ENCODE peak calls at places on chromosomes 16 and 17, in four cellular contexts. One of them, this sample, is unnamed.

GRCh38 chr17:58329808-58330543 is 1.4 kb upstream of the TSPOAP1 start:
- DNase-seq in HCT116: no peak
- DNase-seq in K562: peak
- DNase-seq in HepG2: no peak
- DNase-seq in this sample: peak

GRCh38 chr16:74999208-74999682 is 421 bp downstream of the ZNRF1 start:
- DNase-seq in HCT116: no peak
- DNase-seq in K562: peak
- DNase-seq in HepG2: no peak
- DNase-seq in this sample: no peak

GRCh38 chr17:8312726-8313600 is 2.9 kb downstream of the ARHGEF15 start:
- DNase-seq in HCT116: no peak
- DNase-seq in K562: no peak
- DNase-seq in HepG2: no peak
- DNase-seq in this sample: no peak

GRCh38 chr16:51184702-51185433 is 33.8 kb upstream of the SALL1 start:
- DNase-seq in HCT116: no peak
- DNase-seq in K562: no peak
- DNase-seq in HepG2: no peak
- DNase-seq in this sample: no peak

GRCh38 chr16:67389911-67390815 is 3.1 kb downstream of the TPPP3 start:
- DNase-seq in HCT116: no peak
- DNase-seq in K562: no peak
- DNase-seq in HepG2: no peak
- DNase-seq in this sample: no peak

GRCh38 chr16:86635926-86636325 is 57.6 kb downstream of the FOXL1 start:
- DNase-seq in HCT116: no peak
- DNase-seq in K562: no peak
- DNase-seq in HepG2: no peak
- DNase-seq in this sample: no peak

GRCh38 chr17:21295036-21295952 is 10.8 kb downstream of the MAP2K3 start:
- DNase-seq in HCT116: no peak
- DNase-seq in K562: peak
- DNase-seq in HepG2: no peak
- DNase-seq in this sample: no peak

GRCh38 chr17:35287286-35287811 is 44.5 kb downstream of the SLFN5 start:
- DNase-seq in HCT116: no peak
- DNase-seq in K562: no peak
- DNase-seq in HepG2: no peak
- DNase-seq in this sample: peak

GRCh38 chr17:17352836-17353624 is 49.9 kb downstream of the NT5M start:
- DNase-seq in HCT116: no peak
- DNase-seq in K562: no peak
- DNase-seq in HepG2: no peak
- DNase-seq in this sample: no peak

GRCh38 chr17:35705705-35706104 is 25.7 kb upstream of the RASL10B start:
- DNase-seq in HCT116: no peak
- DNase-seq in K562: no peak
- DNase-seq in HepG2: peak
- DNase-seq in this sample: no peak

GRCh38 chr17:55690105-55690508 is 32.6 kb downstream of the TMEM100 start:
- DNase-seq in HCT116: no peak
- DNase-seq in K562: no peak
- DNase-seq in HepG2: no peak
- DNase-seq in this sample: no peak

GRCh38 chr17:4899341-4900230 is at the start of gene C17orf107:
- DNase-seq in HCT116: no peak
- DNase-seq in K562: no peak
- DNase-seq in HepG2: no peak
- DNase-seq in this sample: no peak

GRCh38 chr16:13435415-13435814 is 484.5 kb upstream of the ERCC4 start:
- DNase-seq in HCT116: no peak
- DNase-seq in K562: no peak
- DNase-seq in HepG2: no peak
- DNase-seq in this sample: no peak

GRCh38 chr16:58661199-58661830 is 23.3 kb downstream of the SLC38A7 start:
- DNase-seq in HCT116: peak
- DNase-seq in K562: peak
- DNase-seq in HepG2: peak
- DNase-seq in this sample: no peak

GRCh38 chr17:37828313-37829124 is 83.7 kb upstream of the HNF1B start:
- DNase-seq in HCT116: no peak
- DNase-seq in K562: peak
- DNase-seq in HepG2: no peak
- DNase-seq in this sample: no peak

GRCh38 chr16:20410153-20410723 is 904 bp downstream of the ACSM5 start:
- DNase-seq in HCT116: no peak
- DNase-seq in K562: no peak
- DNase-seq in HepG2: no peak
- DNase-seq in this sample: no peak

DNA sequence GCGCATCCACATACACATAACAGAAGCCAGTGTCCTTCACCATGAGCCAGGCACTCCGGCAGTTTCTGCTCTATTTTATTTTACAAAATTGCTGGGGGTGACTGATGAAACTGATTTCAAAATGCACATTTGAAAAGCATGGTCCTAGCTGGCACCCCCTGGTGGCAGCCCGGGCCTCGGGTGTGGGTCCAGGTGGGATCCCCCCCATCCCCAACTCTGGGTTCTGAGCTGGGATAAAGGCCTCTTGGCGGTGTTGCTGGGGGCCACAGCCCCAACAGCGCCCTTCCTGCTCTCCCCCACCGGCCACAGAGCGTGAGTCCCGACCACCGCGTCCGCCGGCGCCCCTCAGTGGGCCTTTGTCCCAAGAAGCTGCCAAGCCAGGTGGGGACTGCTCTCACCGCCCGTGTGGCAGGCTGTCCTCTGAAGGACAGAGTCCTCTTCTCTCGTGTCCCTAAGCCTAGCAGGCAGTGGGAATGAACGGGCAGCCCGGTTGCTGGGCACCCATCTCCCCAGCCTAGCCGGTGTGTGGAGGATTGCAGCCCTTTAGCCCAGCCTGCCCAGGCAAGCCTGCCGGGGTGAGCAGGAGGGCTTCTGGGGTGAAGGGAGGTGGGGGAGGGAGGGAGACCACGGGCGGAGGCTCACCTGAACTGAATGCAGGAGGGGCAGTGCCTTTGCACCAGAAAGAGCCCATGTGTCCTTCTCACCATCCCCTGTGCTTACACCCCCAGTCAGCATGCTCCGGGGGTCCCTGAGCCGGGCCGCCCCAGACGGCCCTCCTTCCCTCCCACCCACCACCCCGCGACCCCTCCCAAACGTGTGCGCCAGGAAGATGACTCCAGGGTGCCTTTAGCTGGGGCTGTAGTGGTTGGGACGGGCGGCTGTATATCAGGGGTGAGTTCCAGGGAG is 898 bp downstream of the SNAI3 start:
- DNase-seq in HCT116: no peak
- DNase-seq in K562: peak
- DNase-seq in HepG2: no peak
- DNase-seq in this sample: no peak
- TF ChIP-seq SIN3A in HCT116: no peak
- TF ChIP-seq SIN3A in K562: no peak
- TF ChIP-seq SIN3A in HepG2: no peak
- TF ChIP-seq SIN3A in this sample: no peak

GRCh38 chr17:59381716-59382570 is 50.5 kb downstream of the YPEL2 start:
- DNase-seq in HCT116: no peak
- DNase-seq in K562: no peak
- DNase-seq in HepG2: no peak
- DNase-seq in this sample: no peak
- TF ChIP-seq SIN3A in HCT116: no peak
- TF ChIP-seq SIN3A in K562: no peak
- TF ChIP-seq SIN3A in HepG2: no peak
- TF ChIP-seq SIN3A in this sample: no peak

GRCh38 chr16:85187447-85187846 is 75.2 kb upstream of the CIBAR2 start:
- DNase-seq in HCT116: no peak
- DNase-seq in K562: no peak
- DNase-seq in HepG2: no peak
- DNase-seq in this sample: no peak
- TF ChIP-seq SIN3A in HCT116: no peak
- TF ChIP-seq SIN3A in K562: no peak
- TF ChIP-seq SIN3A in HepG2: no peak
- TF ChIP-seq SIN3A in this sample: no peak

GRCh38 chr17:51572115-51572514 is 311.8 kb downstream of the UTP18 start:
- DNase-seq in HCT116: no peak
- DNase-seq in K562: no peak
- DNase-seq in HepG2: no peak
- DNase-seq in this sample: no peak
- TF ChIP-seq SIN3A in HCT116: no peak
- TF ChIP-seq SIN3A in K562: no peak
- TF ChIP-seq SIN3A in HepG2: no peak
- TF ChIP-seq SIN3A in this sample: no peak

DNA sequence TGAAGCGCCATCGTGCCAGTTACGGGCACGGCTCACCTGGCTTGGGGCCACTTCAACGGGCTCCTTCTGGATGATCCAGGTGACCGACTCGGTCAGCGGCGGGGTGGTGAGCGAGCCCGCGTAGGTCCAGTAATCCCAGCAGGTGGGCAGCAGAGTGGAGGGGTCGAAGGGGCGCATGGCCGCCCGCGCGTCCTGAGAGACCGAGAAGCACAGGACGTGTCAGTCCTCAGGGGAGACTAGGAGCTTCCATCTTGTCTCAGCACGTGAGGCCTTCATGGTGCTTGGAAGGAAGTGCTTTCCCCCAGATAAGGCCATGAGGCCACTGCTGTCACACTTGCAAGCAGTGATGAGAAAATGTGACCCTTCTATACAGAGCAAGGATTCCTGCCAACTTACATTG is 22.5 kb upstream of the SLC7A5 start:
- DNase-seq in HCT116: no peak
- DNase-seq in K562: no peak
- DNase-seq in HepG2: no peak
- DNase-seq in this sample: no peak
- TF ChIP-seq SIN3A in HCT116: no peak
- TF ChIP-seq SIN3A in K562: no peak
- TF ChIP-seq SIN3A in HepG2: no peak
- TF ChIP-seq SIN3A in this sample: no peak

GRCh38 chr17:50028207-50029120 is 27.4 kb upstream of the ITGA3 start:
- DNase-seq in HCT116: no peak
- DNase-seq in K562: no peak
- DNase-seq in HepG2: no peak
- DNase-seq in this sample: no peak
- TF ChIP-seq SIN3A in HCT116: no peak
- TF ChIP-seq SIN3A in K562: no peak
- TF ChIP-seq SIN3A in HepG2: no peak
- TF ChIP-seq SIN3A in this sample: no peak

GRCh38 chr17:892958-893357 is 86.6 kb downstream of the NXN start:
- DNase-seq in HCT116: no peak
- DNase-seq in K562: no peak
- DNase-seq in HepG2: no peak
- DNase-seq in this sample: no peak

GRCh38 chr17:883586-883962 is 96.0 kb downstream of the NXN start:
- DNase-seq in HCT116: no peak
- DNase-seq in K562: peak
- DNase-seq in HepG2: peak
- DNase-seq in this sample: no peak

GRCh38 chr17:885971-886571 is 93.5 kb downstream of the NXN start:
- DNase-seq in HCT116: no peak
- DNase-seq in K562: no peak
- DNase-seq in HepG2: no peak
- DNase-seq in this sample: no peak

GRCh38 chr17:887842-888214 is 91.7 kb downstream of the NXN start:
- DNase-seq in HCT116: no peak
- DNase-seq in K562: no peak
- DNase-seq in HepG2: no peak
- DNase-seq in this sample: no peak

GRCh38 chr17:888998-889401 is 90.6 kb downstream of the NXN start:
- DNase-seq in HCT116: no peak
- DNase-seq in K562: no peak
- DNase-seq in HepG2: no peak
- DNase-seq in this sample: peak
- TF ChIP-seq SIN3A in HCT116: no peak
- TF ChIP-seq SIN3A in K562: no peak
- TF ChIP-seq SIN3A in HepG2: no peak
- TF ChIP-seq SIN3A in this sample: no peak